ENCODE peak calls at places on chromosomes 7 and 10, in six cellular contexts. N, O, F, L, U and Z are unnamed samples.

GRCh38 chr7:43076189-43076605 is 36.2 kb upstream of the HECW1 start:
- DNase-seq in U (no peak), O (no peak), N (no peak), L (no peak), F (no peak), Z (no peak)

GRCh38 chr10:108783897-108784296 is 1139.4 kb downstream of the XPNPEP1 start:
- DNase-seq in N (no peak), F (peak; percentile 56), O (no peak), L (no peak), U (peak; percentile 0), Z (no peak)

GRCh38 chr10:51729822-51730530 is 30.6 kb upstream of the CSTF2T start:
- DNase-seq in N (no peak), L (no peak), U (no peak), F (no peak), O (no peak), Z (no peak)

GRCh38 chr7:33716581-33717477 is 188.5 kb upstream of the BMPER start:
- DNase-seq in N (no peak), L (no peak), O (no peak), F (peak; percentile 55), U (no peak), Z (no peak)

GRCh38 chr10:103497161-103497915 is 3.8 kb downstream of the NEURL1 start:
- DNase-seq in F (no peak), U (no peak), L (no peak), O (no peak), N (no peak), Z (no peak)

GRCh38 chr10:1737222-1738061 is at the start of gene ADARB2:
- DNase-seq in U (no peak), N (no peak), O (no peak), F (peak; percentile 95), L (no peak), Z (no peak)

GRCh38 chr7:44449531-44449930 is 40.9 kb downstream of the NUDCD3 start:
- DNase-seq in L (no peak), O (no peak), F (no peak), U (no peak), N (no peak), Z (no peak)

GRCh38 chr7:138247081-138247480 is 170.8 kb downstream of the AKR1D1 start:
- DNase-seq in N (no peak), U (no peak), L (no peak), F (peak; percentile 6), O (no peak), Z (no peak)

GRCh38 chr10:239109-239508 is 103.9 kb downstream of the ZMYND11 start:
- DNase-seq in N (no peak), U (no peak), F (no peak), O (no peak), L (no peak), Z (no peak)

GRCh38 chr10:110643670-110644597 is at the start of gene RBM20:
- DNase-seq in N (no peak), F (peak; percentile 82), U (no peak), O (no peak), L (peak; percentile 86), Z (peak; percentile 14)

GRCh38 chr10:124539935-124540641 is 78.5 kb downstream of the LHPP start:
- DNase-seq in O (no peak), U (peak; percentile 28), L (peak; percentile 92), N (peak; percentile 81), F (peak; percentile 85), Z (peak; percentile 66)

GRCh38 chr7:30028749-30029635 is 780 bp downstream of the PLEKHA8 start:
- DNase-seq in F (peak; percentile 74), N (peak; percentile 45), U (no peak), O (peak; percentile 85), L (no peak), Z (peak; percentile 43)

GRCh38 chr7:22779697-22780096 is 43.0 kb downstream of the TOMM7 start:
- DNase-seq in O (no peak), L (no peak), F (no peak), N (no peak), U (peak; percentile 2), Z (no peak)

GRCh38 chr7:22301790-22302189 is 55.2 kb downstream of the RAPGEF5 start:
- DNase-seq in N (no peak), O (no peak), L (no peak), F (no peak), U (no peak), Z (no peak)

GRCh38 chr10:122021421-122021820 is 32.5 kb downstream of the TACC2 start:
- DNase-seq in U (no peak), N (no peak), O (peak; percentile 84), L (no peak), F (no peak), Z (no peak)

GRCh38 chr10:61836888-61837747 is 64.4 kb upstream of the ARID5B start:
- DNase-seq in O (no peak), L (no peak), N (no peak), U (no peak), F (no peak), Z (no peak)

DNA sequence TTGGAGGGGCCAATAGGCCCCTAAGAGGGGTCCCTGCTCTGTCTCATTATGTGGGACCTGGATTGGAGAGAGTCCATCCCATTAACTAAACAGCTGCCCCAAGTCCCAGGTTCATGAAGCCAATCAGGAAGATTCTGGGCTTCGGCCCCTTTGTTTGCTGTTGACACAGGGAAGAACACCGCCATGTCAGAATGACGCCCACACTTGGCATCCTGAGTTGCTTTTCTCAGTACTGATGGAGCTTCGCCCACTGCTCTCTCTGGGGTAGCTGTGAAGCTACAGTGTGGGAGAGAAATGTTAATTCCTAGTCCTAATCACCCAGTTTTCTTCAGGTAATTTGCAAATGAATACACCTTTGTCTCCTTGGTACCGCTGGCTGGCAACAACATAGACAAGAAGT is 264.7 kb downstream of the GLRX3 start:
- DNase-seq in F (no peak), U (no peak), N (no peak), O (no peak), L (no peak), Z (no peak)
- H3K27ac ChIP-seq in F (no peak overlapping the region), U (no peak overlapping the region), N (no peak overlapping the region), O (no peak overlapping the region), L (no peak overlapping the region), Z (no peak overlapping the region)

GRCh38 chr7:28166982-28167715 is 13.4 kb downstream of the JAZF1 start:
- DNase-seq in N (no peak), L (no peak), F (no peak), O (no peak), U (no peak), Z (no peak)
- H3K4me1 ChIP-seq in N (no peaks in the 10 kb centered on the region), L (no peaks in the 10 kb centered on the region), F (no peaks in the 10 kb centered on the region), O (peaks cover 10% of the 10 kb centered on the region), U (peaks cover 14% of the 10 kb centered on the region), Z (no peaks in the 10 kb centered on the region)

GRCh38 chr7:5500056-5500776 is 76.6 kb upstream of the TNRC18 start:
- DNase-seq in F (no peak), O (no peak), N (no peak), U (no peak), L (no peak), Z (no peak)

GRCh38 chr7:5501465-5501864 is 77.8 kb upstream of the TNRC18 start:
- DNase-seq in O (no peak), F (no peak), U (no peak), N (no peak), L (no peak), Z (no peak)

GRCh38 chr7:5502726-5503243 is 79.2 kb upstream of the TNRC18 start:
- DNase-seq in O (no peak), U (no peak), L (no peak), F (no peak), N (no peak), Z (no peak)

GRCh38 chr7:5497158-5498103 is 73.8 kb upstream of the TNRC18 start:
- DNase-seq in N (no peak), L (no peak), O (no peak), U (peak; percentile 42), F (no peak), Z (no peak)

GRCh38 chr7:5500777-5501350 is 77.2 kb upstream of the TNRC18 start:
- DNase-seq in O (no peak), U (no peak), F (no peak), N (no peak), L (no peak), Z (no peak)
- H3K4me3 ChIP-seq in O (no peak overlapping the region), U (no peak overlapping the region), F (no peak overlapping the region), N (no peak overlapping the region), L (no peak overlapping the region), Z (no peak overlapping the region)

DNA sequence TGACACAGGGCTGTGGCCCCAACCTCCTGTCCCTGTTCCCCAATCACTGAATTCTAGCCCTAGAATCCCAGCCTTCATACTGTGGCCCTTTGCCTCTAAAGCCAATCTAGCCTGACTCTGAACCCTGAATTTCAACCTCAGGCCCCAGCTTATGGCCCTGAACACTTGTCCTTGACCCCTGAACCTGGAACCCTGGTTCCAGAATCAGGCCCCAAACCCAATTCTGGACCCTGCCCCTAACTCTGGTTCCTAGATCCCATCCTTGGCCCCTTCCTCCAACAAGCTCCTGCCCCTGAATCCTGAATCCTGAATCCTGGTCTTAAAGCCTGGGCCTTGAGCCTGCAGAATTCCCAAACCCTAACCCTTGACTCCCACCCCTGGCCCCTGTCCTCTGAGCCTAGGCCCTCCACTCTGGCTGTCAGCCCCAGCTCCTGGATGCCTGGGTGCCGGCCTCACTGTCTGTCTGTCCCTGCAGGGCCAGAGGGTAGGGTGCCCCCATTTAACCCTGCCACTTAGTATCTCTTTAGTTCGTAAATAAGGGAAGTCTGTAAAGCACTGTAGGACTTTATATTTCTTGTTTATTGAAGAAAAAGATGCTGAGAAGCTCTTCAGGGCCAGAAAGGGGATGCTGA is 1.3 kb downstream of the INPP5A start:
- DNase-seq in F (no peak), L (peak; percentile 55), O (peak; percentile 64), U (no peak), N (peak; percentile 40), Z (no peak)
- H3K27ac ChIP-seq in F (no peak overlapping the region), L (peak overlapping the region; percentile 72), O (peak overlapping the region; percentile 71), U (no peak overlapping the region), N (peak overlapping the region; percentile 33), Z (peak overlapping the region; percentile 66)